ENCODE peak calls at places on chromosomes 13 and 19, in six cellular contexts. N is stomach; J is HepG2; H is DMS79; Q is activated CD4-positive, alpha-beta T cell treated with anti-CD3 and anti-CD28 coated beads, Interleukin-2, amount 10 ng/mL, durations not matched to agents 7 days and 5 days; D is stimulated activated naive CD8-positive, alpha-beta T cell treated with anti-CD3 and anti-CD28 coated beads, Interleukin-15, amount 100 ng/mL, for 72 hours. G is an unnamed sample.

GRCh38 chr19:41302624-41303351 is 7.2 kb upstream of the CCDC97 start:
- DNase-seq in N (no peak), J (no peak), H (no peak), Q (peak; percentile 61), D (peak; percentile 75), G (no peak)

GRCh38 chr19:16588824-16589577 is 16.8 kb upstream of the SLC35E1 start:
- DNase-seq in N (no peak), J (no peak), H (no peak), Q (no peak), D (no peak), G (no peak)

GRCh38 chr19:53254451-53255341 is at the start of gene ZNF677:
- DNase-seq in N (peak; percentile 74), J (no peak), H (no peak), Q (peak; percentile 86), D (peak; percentile 84), G (peak; percentile 66)

GRCh38 chr19:53612762-53613526 is 18.9 kb upstream of the DPRX start:
- DNase-seq in N (no peak), J (peak; percentile 72), H (no peak), Q (no peak), D (no peak), G (peak; percentile 38)

GRCh38 chr19:13521066-13521465 is 14.8 kb upstream of the CACNA1A start:
- DNase-seq in N (no peak), J (no peak), H (no peak), Q (no peak), D (no peak), G (no peak)

GRCh38 chr19:7772752-7773291 is 9.8 kb downstream of the CLEC4M start:
- DNase-seq in N (no peak), J (no peak), H (no peak), Q (no peak), D (peak; percentile 57), G (no peak)

GRCh38 chr19:52635786-52636570 is 2.2 kb downstream of the ZNF83 start:
- DNase-seq in N (no peak), J (no peak), H (no peak), Q (no peak), D (no peak), G (no peak)

GRCh38 chr13:30796132-30796832 is 60.9 kb downstream of the ALOX5AP start:
- DNase-seq in N (no peak), J (no peak), H (no peak), Q (peak; percentile 14), D (no peak), G (no peak)

GRCh38 chr13:77719128-77719527 is 21.6 kb downstream of the SLAIN1 start:
- DNase-seq in N (no peak), J (no peak), H (no peak), Q (no peak), D (no peak), G (no peak)

GRCh38 chr13:24348797-24349515 is 39.6 kb downstream of the C1QTNF9 start:
- DNase-seq in N (peak; percentile 90), J (no peak), H (no peak), Q (no peak), D (no peak), G (no peak)

GRCh38 chr13:36764957-36765356 is 54.1 kb upstream of the RFXAP start:
- DNase-seq in N (no peak), J (no peak), H (no peak), Q (no peak), D (no peak), G (no peak)

GRCh38 chr19:29119582-29119981 is 93.4 kb downstream of the UQCRFS1 start:
- DNase-seq in N (no peak), J (no peak), H (no peak), Q (no peak), D (no peak), G (no peak)

GRCh38 chr19:4730740-4731171 is 7.1 kb upstream of the DPP9 start:
- DNase-seq in N (no peak), J (no peak), H (no peak), Q (peak; percentile 69), D (peak; percentile 70), G (peak; percentile 92)

GRCh38 chr13:20848203-20848602 is 54.3 kb downstream of the XPO4 start:
- DNase-seq in N (no peak), J (no peak), H (no peak), Q (no peak), D (no peak), G (no peak)

GRCh38 chr13:49466240-49466914 is 22.3 kb downstream of the SETDB2 start:
- DNase-seq in N (no peak), J (peak; percentile 87), H (no peak), Q (no peak), D (no peak), G (no peak)

GRCh38 chr13:87376081-87376480 is 295.1 kb upstream of the SLITRK5 start:
- DNase-seq in N (no peak), J (no peak), H (no peak), Q (no peak), D (no peak), G (no peak)

GRCh38 chr13:99979453-99980200 is 2.0 kb upstream of the ZIC2 start:
- DNase-seq in N (peak; percentile 14), J (no peak), H (no peak), Q (no peak), D (no peak), G (no peak)

GRCh38 chr13:110714798-110715394 is 1.4 kb downstream of the ING1 start:
- DNase-seq in N (peak; percentile 55), J (peak; percentile 20), H (peak; percentile 77), Q (peak; percentile 57), D (peak; percentile 60), G (peak; percentile 71)

GRCh38 chr19:50242586-50242985 is 39.2 kb downstream of the MYH14 start:
- DNase-seq in N (no peak), J (no peak), H (no peak), Q (no peak), D (no peak), G (no peak)

GRCh38 chr19:43799502-43800142 is 2.6 kb downstream of the LYPD5 start:
- DNase-seq in N (no peak), J (no peak), H (no peak), Q (no peak), D (no peak), G (no peak)

GRCh38 chr19:42176649-42176989 is 40.9 kb downstream of the DEDD2 start:
- DNase-seq in N (peak; percentile 31), J (no peak), H (peak; percentile 51), Q (no peak), D (no peak), G (no peak)

GRCh38 chr19:5293607-5294089 is 47.0 kb downstream of the PTPRS start:
- DNase-seq in N (peak; percentile 49), J (no peak), H (no peak), Q (no peak), D (peak; percentile 15), G (no peak)

GRCh38 chr19:58568731-58569130 is 4.4 kb downstream of the MZF1 start:
- DNase-seq in N (no peak), J (no peak), H (no peak), Q (no peak), D (no peak), G (no peak)

GRCh38 chr13:21549633-21550032 is 54.3 kb downstream of the MICU2 start:
- DNase-seq in N (no peak), J (no peak), H (no peak), Q (no peak), D (no peak), G (no peak)

GRCh38 chr19:2695288-2695866 is 7.1 kb downstream of the GNG7 start:
- DNase-seq in N (no peak), J (no peak), H (no peak), Q (no peak), D (no peak), G (no peak)

GRCh38 chr19:16017138-16017490 is 59.2 kb upstream of the TPM4 start:
- DNase-seq in N (peak; percentile 17), J (no peak), H (no peak), Q (no peak), D (no peak), G (no peak)

GRCh38 chr19:43507880-43508279 is 3.3 kb upstream of the PHLDB3 start:
- DNase-seq in N (no peak), J (no peak), H (no peak), Q (no peak), D (no peak), G (no peak)

GRCh38 chr13:114166381-114167131 is 12.5 kb upstream of the CFAP97D2 start:
- DNase-seq in N (no peak), J (no peak), H (no peak), Q (no peak), D (no peak), G (no peak)

GRCh38 chr13:30457306-30457891 is 8.3 kb downstream of the HMGB1 start:
- DNase-seq in N (no peak), J (no peak), H (no peak), Q (no peak), D (no peak), G (no peak)

GRCh38 chr13:33016414-33017409 is at the start of gene KL:
- DNase-seq in N (peak; percentile 38), J (no peak), H (no peak), Q (peak; percentile 10), D (peak; percentile 47), G (peak; percentile 72)

GRCh38 chr13:74280093-74280794 is 146.0 kb upstream of the KLF12 start:
- DNase-seq in N (no peak), J (no peak), H (no peak), Q (no peak), D (peak; percentile 34), G (no peak)

GRCh38 chr13:24784319-24784718 is 20.4 kb downstream of the RNF17 start:
- DNase-seq in N (no peak), J (no peak), H (no peak), Q (no peak), D (no peak), G (no peak)

GRCh38 chr13:39364797-39365468 is 238.1 kb downstream of the LHFPL6 start:
- DNase-seq in N (no peak), J (peak; percentile 7), H (no peak), Q (no peak), D (no peak), G (no peak)

GRCh38 chr13:63010072-63010658 is 1594.5 kb upstream of the PCDH20 start:
- DNase-seq in N (no peak), J (no peak), H (no peak), Q (no peak), D (no peak), G (no peak)

GRCh38 chr19:6510618-6511017 is 8.5 kb upstream of the TUBB4A start:
- DNase-seq in N (no peak), J (no peak), H (no peak), Q (no peak), D (no peak), G (no peak)